ENCODE peak calls at places on chromosomes 11 and 22, in nine cellular contexts. H, K, R, P, J, T, W, U and G are unnamed samples.

GRCh38 chr11:115208808-115209259 is 295.4 kb downstream of the CADM1 start:
- DNase-seq in W (no peak), H (no peak), P (no peak), J (no peak), U (no peak), T (no peak), K (no peak), R (no peak), G (no peak)

GRCh38 chr22:40819741-40820140 is 595 bp upstream of the SLC25A17 start:
- DNase-seq in T (no peak), J (no peak), H (no peak), R (no peak), U (no peak), P (no peak), W (no peak), K (no peak), G (no peak)

GRCh38 chr11:9462806-9463537 is 2.2 kb downstream of the ZNF143 start:
- DNase-seq in P (no peak), T (no peak), U (no peak), J (no peak), W (no peak), R (no peak), H (no peak), K (no peak), G (no peak)

GRCh38 chr11:8671242-8671641 is 11.2 kb downstream of the TRIM66 start:
- DNase-seq in R (peak), T (no peak), J (no peak), U (no peak), W (peak), K (no peak), P (no peak), H (no peak), G (peak)

GRCh38 chr11:102733232-102733875 is 8.6 kb upstream of the MMP8 start:
- DNase-seq in P (peak), T (no peak), K (peak), R (no peak), W (peak), J (peak), U (peak), H (peak), G (peak)

GRCh38 chr22:46051646-46052045 is 74.7 kb upstream of the WNT7B start:
- DNase-seq in R (no peak), H (no peak), P (peak), U (no peak), W (no peak), K (no peak), J (no peak), T (no peak), G (no peak)

GRCh38 chr22:32852346-32853251 is 51.1 kb downstream of the TIMP3 start:
- DNase-seq in W (peak), H (no peak), U (no peak), P (no peak), J (peak), T (no peak), R (no peak), K (peak), G (peak)

GRCh38 chr11:4181780-4182721 is 87.5 kb downstream of the RRM1 start:
- DNase-seq in U (peak), H (no peak), P (peak), R (peak), J (no peak), K (peak), T (peak), W (peak), G (peak)

GRCh38 chr11:62077136-62077535 is 46.7 kb upstream of the INCENP start:
- DNase-seq in K (no peak), W (no peak), R (no peak), T (no peak), H (no peak), U (no peak), P (no peak), J (no peak), G (no peak)

GRCh38 chr11:67352546-67353316 is 615 bp downstream of the POLD4 start:
- DNase-seq in U (no peak), J (peak), K (peak), W (peak), T (no peak), P (peak), H (no peak), R (no peak), G (no peak)

GRCh38 chr11:36257351-36257750 is 31.9 kb downstream of the COMMD9 start:
- DNase-seq in W (no peak), U (no peak), J (no peak), P (no peak), H (no peak), T (no peak), K (no peak), R (no peak), G (no peak)

GRCh38 chr11:49851971-49852389 is 100.2 kb upstream of the OR4C13 start:
- DNase-seq in K (no peak), T (no peak), H (no peak), R (no peak), J (no peak), W (no peak), P (no peak), U (no peak), G (no peak)

GRCh38 chr11:113690619-113691569 is 15.2 kb downstream of the TMPRSS5 start:
- DNase-seq in T (no peak), H (no peak), U (no peak), P (no peak), W (no peak), K (no peak), R (no peak), J (peak), G (peak)

GRCh38 chr22:39820266-39820665 is 73.3 kb downstream of the ENTHD1 start:
- DNase-seq in U (no peak), H (no peak), J (no peak), R (peak), T (no peak), W (no peak), K (no peak), P (no peak), G (no peak)

GRCh38 chr11:8937159-8937558 is 4.4 kb upstream of the C11orf16 start:
- DNase-seq in K (no peak), T (no peak), U (no peak), W (no peak), H (no peak), J (no peak), P (no peak), R (no peak), G (no peak)

GRCh38 chr11:77213029-77213579 is 85.1 kb downstream of the MYO7A start:
- DNase-seq in W (no peak), H (no peak), T (no peak), K (no peak), R (no peak), P (peak), J (no peak), U (no peak), G (no peak)

GRCh38 chr11:32562839-32563599 is 20.6 kb upstream of the EIF3M start:
- DNase-seq in U (no peak), W (no peak), K (no peak), H (no peak), T (no peak), P (no peak), J (no peak), R (no peak), G (no peak)

GRCh38 chr11:16252373-16252772 is 104.0 kb downstream of the SOX6 start:
- DNase-seq in P (no peak), T (no peak), R (no peak), W (no peak), K (no peak), J (no peak), H (no peak), U (peak), G (no peak)

GRCh38 chr11:95264881-95265280 is 33.9 kb upstream of the SESN3 start:
- DNase-seq in K (no peak), J (no peak), P (no peak), T (no peak), U (no peak), W (no peak), H (no peak), R (no peak), G (no peak)

GRCh38 chr11:10181811-10182210 is 112.2 kb downstream of the SBF2 start:
- DNase-seq in U (no peak), W (no peak), K (no peak), T (no peak), P (no peak), J (no peak), H (no peak), R (peak), G (no peak)

GRCh38 chr11:134027671-134028070 is 41.2 kb upstream of the JAM3 start:
- DNase-seq in J (no peak), W (peak), P (no peak), R (no peak), K (no peak), T (no peak), H (no peak), U (no peak), G (no peak)

GRCh38 chr11:130043575-130043974 is 26.1 kb upstream of the APLP2 start:
- DNase-seq in K (no peak), H (no peak), P (no peak), U (no peak), W (no peak), J (no peak), R (no peak), T (no peak), G (peak)

GRCh38 chr11:931385-931784 is 5.7 kb downstream of the AP2A2 start:
- DNase-seq in H (no peak), W (no peak), U (no peak), K (no peak), P (no peak), J (no peak), R (no peak), T (no peak), G (no peak)